ENCODE peak calls at places on chromosomes 2 and 18, in four cellular contexts. One of them, this sample, is unnamed.

GRCh38 chr2:205352593-205352992 is 329.7 kb upstream of the NRP2 start:
- DNase-seq in A673: no peak
- DNase-seq in brain microvascular endothelial cell: peak
- DNase-seq in cardiac muscle cell: no peak
- DNase-seq in this sample: no peak

GRCh38 chr2:190862591-190862991 is 18.0 kb upstream of the GLS start:
- DNase-seq in A673: no peak
- DNase-seq in cardiac muscle cell: no peak
- DNase-seq in brain microvascular endothelial cell: peak
- DNase-seq in this sample: no peak

GRCh38 chr18:12434541-12434929 is 26.8 kb downstream of the PRELID3A start:
- DNase-seq in A673: no peak
- DNase-seq in cardiac muscle cell: no peak
- DNase-seq in brain microvascular endothelial cell: no peak
- DNase-seq in this sample: no peak

GRCh38 chr2:240509667-240510512 is 47.9 kb downstream of the ANKMY1 start:
- DNase-seq in A673: no peak
- DNase-seq in cardiac muscle cell: no peak
- DNase-seq in brain microvascular endothelial cell: no peak
- DNase-seq in this sample: peak

GRCh38 chr2:239802101-239802649 is 223.0 kb downstream of the NDUFA10 start:
- DNase-seq in brain microvascular endothelial cell: no peak
- DNase-seq in cardiac muscle cell: no peak
- DNase-seq in A673: no peak
- DNase-seq in this sample: no peak

GRCh38 chr2:27887830-27888229 is 2.4 kb downstream of the RBKS start:
- DNase-seq in brain microvascular endothelial cell: no peak
- DNase-seq in cardiac muscle cell: no peak
- DNase-seq in A673: no peak
- DNase-seq in this sample: no peak

GRCh38 chr2:46569061-46569560 is 89.7 kb downstream of the TMEM247 start:
- DNase-seq in A673: no peak
- DNase-seq in cardiac muscle cell: peak
- DNase-seq in brain microvascular endothelial cell: no peak
- DNase-seq in this sample: no peak

GRCh38 chr2:161522796-161523195 is 101.4 kb upstream of the SLC4A10 start:
- DNase-seq in brain microvascular endothelial cell: no peak
- DNase-seq in A673: no peak
- DNase-seq in cardiac muscle cell: no peak
- DNase-seq in this sample: no peak

GRCh38 chr2:36013064-36013463 is 342.5 kb upstream of the CRIM1 start:
- DNase-seq in brain microvascular endothelial cell: no peak
- DNase-seq in cardiac muscle cell: no peak
- DNase-seq in A673: no peak
- DNase-seq in this sample: no peak

GRCh38 chr2:150994041-150994440 is 267.6 kb downstream of the RBM43 start:
- DNase-seq in A673: no peak
- DNase-seq in brain microvascular endothelial cell: no peak
- DNase-seq in cardiac muscle cell: no peak
- DNase-seq in this sample: no peak

GRCh38 chr2:65299246-65299645 is 71.6 kb downstream of the ACTR2 start:
- DNase-seq in brain microvascular endothelial cell: peak
- DNase-seq in cardiac muscle cell: no peak
- DNase-seq in A673: no peak
- DNase-seq in this sample: no peak

GRCh38 chr2:101805146-101806088 is 107.9 kb downstream of the MAP4K4 start:
- DNase-seq in A673: peak
- DNase-seq in brain microvascular endothelial cell: peak
- DNase-seq in cardiac muscle cell: peak
- DNase-seq in this sample: no peak

GRCh38 chr18:79203017-79203605 is 133.9 kb downstream of the ATP9B start:
- DNase-seq in brain microvascular endothelial cell: no peak
- DNase-seq in A673: no peak
- DNase-seq in cardiac muscle cell: no peak
- DNase-seq in this sample: no peak

GRCh38 chr2:217669831-217670230 is 333.0 kb downstream of the TNS1 start:
- DNase-seq in cardiac muscle cell: no peak
- DNase-seq in A673: no peak
- DNase-seq in brain microvascular endothelial cell: no peak
- DNase-seq in this sample: no peak

GRCh38 chr2:15939854-15940660 is at the start of gene MYCN:
- DNase-seq in brain microvascular endothelial cell: peak
- DNase-seq in cardiac muscle cell: peak
- DNase-seq in A673: peak
- DNase-seq in this sample: no peak

GRCh38 chr2:1744446-1745170 is at the start of gene PXDN:
- DNase-seq in A673: peak
- DNase-seq in brain microvascular endothelial cell: no peak
- DNase-seq in cardiac muscle cell: no peak
- DNase-seq in this sample: no peak

GRCh38 chr18:44839239-44839666 is 158.6 kb downstream of the SETBP1 start:
- DNase-seq in A673: peak
- DNase-seq in brain microvascular endothelial cell: peak
- DNase-seq in cardiac muscle cell: peak
- DNase-seq in this sample: peak

GRCh38 chr2:200330351-200331120 is 24.0 kb downstream of the SPATS2L start:
- DNase-seq in brain microvascular endothelial cell: no peak
- DNase-seq in cardiac muscle cell: no peak
- DNase-seq in A673: no peak
- DNase-seq in this sample: no peak

GRCh38 chr2:16218651-16219050 is 278.3 kb downstream of the MYCN start:
- DNase-seq in A673: peak
- DNase-seq in brain microvascular endothelial cell: no peak
- DNase-seq in cardiac muscle cell: peak
- DNase-seq in this sample: no peak

GRCh38 chr2:63878486-63878885 is 36.8 kb downstream of the UGP2 start:
- DNase-seq in A673: no peak
- DNase-seq in cardiac muscle cell: no peak
- DNase-seq in brain microvascular endothelial cell: no peak
- DNase-seq in this sample: no peak

GRCh38 chr2:112465373-112465772 is 16.6 kb upstream of the TTL start:
- DNase-seq in brain microvascular endothelial cell: peak
- DNase-seq in A673: peak
- DNase-seq in cardiac muscle cell: no peak
- DNase-seq in this sample: no peak

GRCh38 chr2:191696001-191696400 is 18.1 kb downstream of the NABP1 start:
- DNase-seq in cardiac muscle cell: no peak
- DNase-seq in brain microvascular endothelial cell: peak
- DNase-seq in A673: peak
- DNase-seq in this sample: no peak

GRCh38 chr2:118632921-118633320 is 214.5 kb downstream of the EN1 start:
- DNase-seq in A673: no peak
- DNase-seq in brain microvascular endothelial cell: no peak
- DNase-seq in cardiac muscle cell: no peak
- DNase-seq in this sample: no peak

GRCh38 chr2:209553913-209554312 is 130.1 kb downstream of the MAP2 start:
- DNase-seq in cardiac muscle cell: no peak
- DNase-seq in brain microvascular endothelial cell: no peak
- DNase-seq in A673: no peak
- DNase-seq in this sample: no peak

GRCh38 chr2:200174433-200175216 is 131.9 kb upstream of the SPATS2L start:
- DNase-seq in A673: no peak
- DNase-seq in brain microvascular endothelial cell: no peak
- DNase-seq in cardiac muscle cell: no peak
- DNase-seq in this sample: no peak

GRCh38 chr2:20618468-20618885 is 32.4 kb downstream of the HS1BP3 start:
- DNase-seq in cardiac muscle cell: no peak
- DNase-seq in A673: no peak
- DNase-seq in brain microvascular endothelial cell: no peak
- DNase-seq in this sample: peak

GRCh38 chr18:53489266-53489665 is 735.2 kb downstream of the MBD2 start:
- DNase-seq in A673: no peak
- DNase-seq in brain microvascular endothelial cell: no peak
- DNase-seq in cardiac muscle cell: no peak
- DNase-seq in this sample: no peak

GRCh38 chr2:134217316-134217715 is 36.6 kb upstream of the MGAT5 start:
- DNase-seq in brain microvascular endothelial cell: no peak
- DNase-seq in cardiac muscle cell: no peak
- DNase-seq in A673: no peak
- DNase-seq in this sample: no peak

GRCh38 chr2:233023761-233024410 is 8.6 kb upstream of the NEU2 start:
- DNase-seq in cardiac muscle cell: no peak
- DNase-seq in A673: no peak
- DNase-seq in brain microvascular endothelial cell: no peak
- DNase-seq in this sample: no peak

GRCh38 chr2:241768251-241768711 is 8.3 kb upstream of the GAL3ST2 start:
- DNase-seq in cardiac muscle cell: no peak
- DNase-seq in brain microvascular endothelial cell: no peak
- DNase-seq in A673: no peak
- DNase-seq in this sample: no peak

GRCh38 chr2:12577567-12577966 is 139.2 kb upstream of the TRIB2 start:
- DNase-seq in A673: peak
- DNase-seq in cardiac muscle cell: no peak
- DNase-seq in brain microvascular endothelial cell: no peak
- DNase-seq in this sample: no peak

GRCh38 chr2:19536136-19536535 is 177.7 kb upstream of the OSR1 start:
- DNase-seq in brain microvascular endothelial cell: no peak
- DNase-seq in cardiac muscle cell: no peak
- DNase-seq in A673: peak
- DNase-seq in this sample: no peak

GRCh38 chr2:60549250-60550150 is 4.0 kb downstream of the BCL11A start:
- DNase-seq in brain microvascular endothelial cell: no peak
- DNase-seq in A673: peak
- DNase-seq in cardiac muscle cell: peak
- DNase-seq in this sample: no peak

GRCh38 chr2:231795525-231796327 is 9.5 kb downstream of the COPS7B start:
- DNase-seq in cardiac muscle cell: peak
- DNase-seq in A673: peak
- DNase-seq in brain microvascular endothelial cell: peak
- DNase-seq in this sample: no peak
- TF ChIP-seq CTCF in cardiac muscle cell: peak
- TF ChIP-seq CTCF in A673: peak
- TF ChIP-seq CTCF in brain microvascular endothelial cell: peak
- TF ChIP-seq CTCF in this sample: no peak

GRCh38 chr2:98123286-98123685 is 36.3 kb downstream of the VWA3B start:
- DNase-seq in A673: no peak
- DNase-seq in cardiac muscle cell: no peak
- DNase-seq in brain microvascular endothelial cell: no peak
- DNase-seq in this sample: no peak
- TF ChIP-seq CTCF in A673: no peak
- TF ChIP-seq CTCF in cardiac muscle cell: no peak
- TF ChIP-seq CTCF in brain microvascular endothelial cell: no peak
- TF ChIP-seq CTCF in this sample: no peak

GRCh38 chr2:85600235-85600575 is 2.3 kb downstream of the TMEM150A start:
- DNase-seq in A673: no peak
- DNase-seq in cardiac muscle cell: no peak
- DNase-seq in brain microvascular endothelial cell: no peak
- DNase-seq in this sample: no peak

GRCh38 chr2:85604568-85605339 is 2.3 kb upstream of the TMEM150A start:
- DNase-seq in A673: no peak
- DNase-seq in cardiac muscle cell: no peak
- DNase-seq in brain microvascular endothelial cell: no peak
- DNase-seq in this sample: no peak

GRCh38 chr2:85600951-85601770 is 1.3 kb downstream of the TMEM150A start:
- DNase-seq in A673: no peak
- DNase-seq in cardiac muscle cell: no peak
- DNase-seq in brain microvascular endothelial cell: no peak
- DNase-seq in this sample: no peak

GRCh38 chr2:85601771-85602475 is 575 bp downstream of the TMEM150A start:
- DNase-seq in A673: no peak
- DNase-seq in brain microvascular endothelial cell: no peak
- DNase-seq in cardiac muscle cell: no peak
- DNase-seq in this sample: peak

GRCh38 chr2:85602476-85603234 is at the start of gene TMEM150A:
- DNase-seq in brain microvascular endothelial cell: peak
- DNase-seq in cardiac muscle cell: peak
- DNase-seq in A673: peak
- DNase-seq in this sample: peak
- TF ChIP-seq CTCF in brain microvascular endothelial cell: peak
- TF ChIP-seq CTCF in cardiac muscle cell: peak
- TF ChIP-seq CTCF in A673: peak
- TF ChIP-seq CTCF in this sample: peak

DNA sequence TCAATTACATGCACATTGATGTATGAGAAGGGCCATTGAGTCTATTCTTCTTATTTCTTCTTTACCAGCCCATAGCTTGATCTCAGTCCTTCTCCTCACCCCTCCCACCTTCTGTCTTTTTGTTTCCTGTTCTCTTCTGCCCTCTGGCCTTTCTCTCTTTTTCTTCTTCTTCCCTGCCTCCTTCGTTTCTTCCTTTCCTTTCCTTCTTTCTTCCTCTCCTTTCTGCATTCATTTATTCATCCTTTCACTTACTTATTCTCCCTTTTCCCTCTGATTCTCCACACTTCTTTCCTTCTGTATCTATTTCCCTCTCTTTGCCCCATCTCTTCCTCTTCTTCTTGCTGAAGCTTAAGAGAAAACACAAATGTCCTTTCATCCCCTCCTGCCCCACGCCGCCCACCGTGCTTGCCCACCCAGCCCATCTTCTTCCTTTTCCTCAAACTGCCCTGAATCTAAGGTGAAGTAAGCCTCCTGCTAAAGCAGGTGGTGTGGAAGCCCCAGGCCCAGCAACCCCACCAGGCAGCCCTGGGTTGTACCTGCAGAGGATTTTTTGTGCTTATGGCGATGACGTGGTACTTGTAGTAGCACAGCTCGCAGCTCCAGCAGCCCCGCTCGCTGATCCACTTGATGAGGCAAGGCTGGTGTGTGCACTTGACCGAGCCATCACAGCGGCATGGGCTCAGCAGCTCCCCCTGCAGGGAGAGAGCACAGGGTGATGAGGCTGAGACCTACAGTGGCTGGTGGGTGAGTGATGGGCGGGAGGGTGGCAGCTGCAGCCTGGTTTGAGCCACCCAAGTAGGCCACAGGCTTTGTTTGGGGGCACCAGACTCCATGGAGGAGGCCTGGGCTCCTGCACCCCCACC is 89.0 kb downstream of the MARCHF4 start:
- DNase-seq in cardiac muscle cell: peak
- DNase-seq in A673: peak
- DNase-seq in brain microvascular endothelial cell: no peak
- DNase-seq in this sample: no peak
- TF ChIP-seq CTCF in cardiac muscle cell: peak
- TF ChIP-seq CTCF in A673: peak
- TF ChIP-seq CTCF in brain microvascular endothelial cell: peak
- TF ChIP-seq CTCF in this sample: no peak

GRCh38 chr2:51472783-51473182 is 440.9 kb upstream of the NRXN1 start:
- DNase-seq in brain microvascular endothelial cell: no peak
- DNase-seq in A673: no peak
- DNase-seq in cardiac muscle cell: no peak
- DNase-seq in this sample: no peak
- TF ChIP-seq CTCF in brain microvascular endothelial cell: no peak
- TF ChIP-seq CTCF in A673: no peak
- TF ChIP-seq CTCF in cardiac muscle cell: no peak
- TF ChIP-seq CTCF in this sample: no peak

GRCh38 chr2:234249873-234250272 is 199.4 kb downstream of the SPP2 start:
- DNase-seq in brain microvascular endothelial cell: peak
- DNase-seq in cardiac muscle cell: no peak
- DNase-seq in A673: no peak
- DNase-seq in this sample: no peak
- TF ChIP-seq CTCF in brain microvascular endothelial cell: no peak
- TF ChIP-seq CTCF in cardiac muscle cell: no peak
- TF ChIP-seq CTCF in A673: no peak
- TF ChIP-seq CTCF in this sample: no peak

This sample was measured in ascending aorta.